ENCODE peak calls at places on chromosomes 3 and 15, in four cellular contexts. Z, U, A and F are unnamed samples.

GRCh38 chr3:187130346-187131066 is 8.8 kb downstream of the RPL39L start:
- DNase-seq in Z (no peak), U (no peak), A (no peak), F (peak)

GRCh38 chr15:69484837-69485236 is 32.2 kb downstream of the RPLP1 start:
- DNase-seq in Z (no peak), U (no peak), A (no peak), F (no peak)

GRCh38 chr15:93664180-93664951 is 567.0 kb upstream of the MCTP2 start:
- DNase-seq in Z (no peak), U (no peak), A (no peak), F (no peak)

GRCh38 chr15:94196536-94196935 is 34.8 kb upstream of the MCTP2 start:
- DNase-seq in Z (no peak), U (no peak), A (no peak), F (peak)

GRCh38 chr15:87082576-87082975 is 1002.9 kb downstream of the AGBL1 start:
- DNase-seq in Z (no peak), U (no peak), A (no peak), F (no peak)

GRCh38 chr3:94433811-94434210 is 370.9 kb downstream of the NSUN3 start:
- DNase-seq in Z (no peak), U (no peak), A (no peak), F (peak)

GRCh38 chr3:58577269-58577821 is at the start of gene FAM107A:
- DNase-seq in Z (peak), U (no peak), A (no peak), F (peak)

GRCh38 chr15:47950447-47950846 is 170.3 kb upstream of the SLC24A5 start:
- DNase-seq in Z (no peak), U (no peak), A (no peak), F (no peak)

GRCh38 chr3:108036984-108037741 is 53.7 kb downstream of the CD47 start:
- DNase-seq in Z (no peak), U (no peak), A (no peak), F (peak)

DNA sequence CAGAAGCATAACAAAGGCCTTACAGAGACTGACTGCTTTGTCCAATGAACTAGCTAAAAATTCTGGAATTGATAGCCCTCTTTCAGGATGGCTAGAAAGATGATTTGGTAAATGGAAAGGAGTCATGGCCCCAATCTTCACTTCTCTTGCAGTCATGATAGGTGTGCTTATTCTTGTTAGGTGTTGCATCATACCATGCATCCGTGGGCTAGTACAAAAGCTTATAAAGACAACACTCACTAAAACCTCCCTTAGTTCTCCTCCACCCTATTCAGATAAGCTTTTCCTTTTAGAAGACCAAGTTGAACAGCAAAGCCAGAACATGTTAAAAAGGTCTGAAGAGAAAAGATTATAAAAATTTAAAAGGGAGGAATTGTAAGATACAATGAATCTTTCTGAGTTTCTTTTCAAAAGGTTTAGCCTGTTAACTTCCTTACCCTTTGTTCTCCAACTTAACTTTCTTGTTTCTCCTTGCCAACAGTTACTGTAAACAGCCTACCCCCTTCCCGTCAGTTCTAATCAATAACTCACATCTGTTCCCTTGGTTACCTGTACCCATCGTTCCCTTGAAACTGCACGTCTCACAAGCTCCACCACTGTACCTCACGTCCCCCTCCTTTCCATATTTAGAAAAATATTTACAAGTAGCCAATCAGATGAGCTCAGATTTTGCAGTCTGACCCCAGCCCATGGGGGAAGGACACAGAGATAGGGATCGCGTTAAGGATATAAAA is 105.8 kb downstream of the ZBBX start:
- DNase-seq in Z (no peak), U (no peak), A (no peak), F (no peak)
- TF ChIP-seq ELK1 in Z (no peak), U (no peak), A (no peak), F (no peak)

GRCh38 chr3:41405466-41405865 is 206.2 kb downstream of the CTNNB1 start:
- DNase-seq in Z (no peak), U (no peak), A (no peak), F (no peak)
- TF ChIP-seq ELK1 in Z (no peak), U (no peak), A (no peak), F (no peak)

GRCh38 chr3:52237659-52238172 is 1.2 kb downstream of the TWF2 start:
- DNase-seq in Z (peak), U (peak), A (no peak), F (peak)
- TF ChIP-seq ELK1 in Z (no peak), U (no peak), A (no peak), F (no peak)

GRCh38 chr3:52670621-52671521 is 14.8 kb downstream of the PBRM1 start:
- DNase-seq in Z (peak), U (no peak), A (peak), F (peak)
- TF ChIP-seq ELK1 in Z (no peak), U (no peak), A (no peak), F (no peak)

DNA sequence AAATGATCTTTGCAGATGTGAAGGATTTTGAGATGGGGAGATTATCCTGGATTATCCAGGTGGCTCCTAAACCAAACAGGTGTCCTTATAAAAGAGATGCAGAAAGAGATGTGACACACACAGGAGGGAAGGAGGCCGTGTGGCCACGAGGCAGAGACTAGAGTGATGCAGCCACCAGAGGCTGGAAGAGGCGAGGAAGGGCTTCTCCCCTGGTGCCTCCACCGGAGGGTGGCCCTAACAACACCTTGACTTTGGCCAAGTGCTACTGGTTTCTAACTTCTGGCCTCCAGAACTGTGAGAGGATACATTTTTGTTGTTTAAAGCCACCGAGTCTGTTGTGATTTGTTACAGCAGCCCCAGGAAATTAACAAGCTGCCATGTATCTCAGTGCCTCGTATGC is 127.1 kb downstream of the ASB7 start:
- DNase-seq in Z (no peak), U (no peak), A (no peak), F (no peak)
- TF ChIP-seq ELK1 in Z (no peak), U (no peak), A (no peak), F (no peak)

GRCh38 chr3:150335631-150336030 is 72.5 kb upstream of the TSC22D2 start:
- DNase-seq in Z (no peak), U (no peak), A (no peak), F (no peak)

GRCh38 chr3:150334974-150335373 is 73.1 kb upstream of the TSC22D2 start:
- DNase-seq in Z (no peak), U (no peak), A (no peak), F (no peak)

GRCh38 chr3:150331978-150332568 is 76.0 kb upstream of the TSC22D2 start:
- DNase-seq in Z (no peak), U (no peak), A (no peak), F (no peak)

GRCh38 chr3:150330872-150331271 is 77.2 kb upstream of the TSC22D2 start:
- DNase-seq in Z (peak), U (no peak), A (no peak), F (no peak)

DNA sequence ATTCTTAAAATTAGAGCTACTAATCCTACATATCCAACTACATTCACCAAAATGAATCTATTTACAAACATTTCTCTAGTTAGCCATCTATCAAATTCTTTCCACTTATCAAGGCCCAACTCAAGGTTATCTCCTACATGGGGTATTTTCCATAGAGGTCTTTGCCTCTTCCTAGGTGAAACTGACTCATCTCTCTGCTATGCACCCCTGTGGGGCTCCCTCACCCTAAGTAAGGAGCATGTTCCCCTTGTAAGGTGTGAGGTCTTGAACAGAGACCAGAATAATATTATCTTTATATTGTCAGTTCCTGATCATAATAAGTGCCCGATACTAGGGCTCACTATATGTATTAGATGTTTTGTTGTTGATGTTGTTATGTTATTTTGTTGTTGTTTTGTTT is 74.6 kb upstream of the TSC22D2 start:
- DNase-seq in Z (no peak), U (no peak), A (no peak), F (no peak)
- TF ChIP-seq ELK1 in Z (no peak), U (no peak), A (no peak), F (no peak)